ENCODE peak calls at places on chromosomes 7 and 10, in eight cellular contexts. E, R, N, T, V, G, S and U are unnamed samples.

GRCh38 chr10:48602401-48603135 is 2.3 kb downstream of the ARHGAP22 start:
- DNase-seq in E (no peak), R (no peak), N (no peak), T (peak; percentile 34), V (no peak), G (no peak), S (no peak), U (no peak)

GRCh38 chr7:143216151-143216550 is 5.7 kb upstream of the TAS2R40 start:
- DNase-seq in E (no peak), R (no peak), N (no peak), T (no peak), V (peak; percentile 40), G (no peak), S (no peak), U (no peak)

GRCh38 chr7:50640779-50641178 is 75.6 kb upstream of the DDC start:
- DNase-seq in E (no peak), R (no peak), N (no peak), T (no peak), V (no peak), G (no peak), S (no peak), U (no peak)

GRCh38 chr7:31067491-31067890 is 15.4 kb downstream of the ADCYAP1R1 start:
- DNase-seq in E (no peak), R (no peak), N (no peak), T (no peak), V (no peak), G (no peak), S (no peak), U (no peak)

GRCh38 chr7:38311329-38311937 is 38.0 kb upstream of the TARP start:
- DNase-seq in E (no peak), R (no peak), N (no peak), T (no peak), V (no peak), G (peak; percentile 38), S (no peak), U (no peak)

GRCh38 chr10:125977206-125977605 is 80.8 kb downstream of the FANK1 start:
- DNase-seq in E (no peak), R (no peak), N (no peak), T (no peak), V (peak; percentile 9), G (no peak), S (peak; percentile 22), U (no peak)

GRCh38 chr10:25639646-25640045 is 294.4 kb upstream of the MYO3A start:
- DNase-seq in E (no peak), R (no peak), N (no peak), T (no peak), V (peak; percentile 2), G (no peak), S (no peak), U (no peak)

GRCh38 chr10:78545756-78546155 is 512.1 kb downstream of the RPS24 start:
- DNase-seq in E (no peak), R (no peak), N (no peak), T (no peak), V (no peak), G (no peak), S (peak; percentile 32), U (no peak)

GRCh38 chr10:57262908-57263307 is 901.8 kb upstream of the ZWINT start:
- DNase-seq in E (peak; percentile 2), R (no peak), N (no peak), T (no peak), V (no peak), G (no peak), S (no peak), U (no peak)

GRCh38 chr10:62637249-62638061 is 167.1 kb upstream of the ADO start:
- DNase-seq in E (peak; percentile 53), R (no peak), N (no peak), T (no peak), V (peak; percentile 94), G (peak; percentile 33), S (no peak), U (peak; percentile 20)

GRCh38 chr10:69102429-69102828 is 14.5 kb downstream of the SRGN start:
- DNase-seq in E (no peak), R (no peak), N (no peak), T (no peak), V (no peak), G (no peak), S (no peak), U (no peak)

GRCh38 chr10:83957168-83957750 is 182.1 kb upstream of the GHITM start:
- DNase-seq in E (no peak), R (no peak), N (no peak), T (no peak), V (no peak), G (no peak), S (no peak), U (no peak)

GRCh38 chr7:106623846-106624245 is 37.1 kb downstream of the CCDC71L start:
- DNase-seq in E (no peak), R (peak; percentile 28), N (no peak), T (no peak), V (peak; percentile 93), G (no peak), S (no peak), U (peak; percentile 45)

GRCh38 chr10:45373003-45373782 is 823 bp upstream of the ALOX5 start:
- DNase-seq in E (no peak), R (no peak), N (no peak), T (no peak), V (no peak), G (peak; percentile 46), S (no peak), U (no peak)

GRCh38 chr7:139571190-139571589 is 47.7 kb downstream of the CLEC2L start:
- DNase-seq in E (no peak), R (no peak), N (no peak), T (peak; percentile 44), V (no peak), G (no peak), S (no peak), U (no peak)

GRCh38 chr10:116829711-116830110 is 19.6 kb upstream of the ENO4 start:
- DNase-seq in E (no peak), R (no peak), N (no peak), T (no peak), V (no peak), G (no peak), S (no peak), U (no peak)

GRCh38 chr7:22137026-22137425 is 191.3 kb upstream of the CDCA7L start:
- DNase-seq in E (no peak), R (no peak), N (no peak), T (no peak), V (no peak), G (no peak), S (no peak), U (no peak)

GRCh38 chr10:30058570-30059132 is 735 bp downstream of the JCAD start:
- DNase-seq in E (no peak), R (no peak), N (no peak), T (peak; percentile 61), V (no peak), G (no peak), S (no peak), U (no peak)

GRCh38 chr7:412313-412710 is 107.3 kb downstream of the PDGFA start:
- DNase-seq in E (no peak), R (no peak), N (no peak), T (no peak), V (no peak), G (no peak), S (no peak), U (no peak)

GRCh38 chr7:27169658-27170493 is 4.2 kb downstream of the HOXA10 start:
- DNase-seq in E (no peak), R (no peak), N (no peak), T (peak; percentile 52), V (peak; percentile 62), G (peak; percentile 28), S (no peak), U (no peak)

GRCh38 chr10:17645591-17646345 is 1.8 kb downstream of the STAM start:
- DNase-seq in E (no peak), R (peak; percentile 62), N (no peak), T (no peak), V (peak; percentile 67), G (no peak), S (no peak), U (peak; percentile 38)

GRCh38 chr10:127945335-127945734 is 38.4 kb downstream of the PTPRE start:
- DNase-seq in E (peak; percentile 49), R (no peak), N (no peak), T (peak; percentile 62), V (peak; percentile 93), G (peak; percentile 23), S (peak; percentile 74), U (peak; percentile 83)

GRCh38 chr7:116548506-116548905 is 23.7 kb downstream of the CAV1 start:
- DNase-seq in E (no peak), R (no peak), N (no peak), T (no peak), V (no peak), G (no peak), S (no peak), U (no peak)

GRCh38 chr10:124911124-124912051 is 30.5 kb upstream of the ZRANB1 start:
- DNase-seq in E (peak; percentile 62), R (no peak), N (peak; percentile 50), T (no peak), V (no peak), G (no peak), S (no peak), U (no peak)
- TF ChIP-seq CTCF in E (no peak), R (no peak), N (no peak), T (no peak), V (no peak), G (no peak), S (no peak), U (no peak)

GRCh38 chr10:8659982-8660381 is 605.5 kb downstream of the GATA3 start:
- DNase-seq in E (no peak), R (no peak), N (no peak), T (no peak), V (peak; percentile 44), G (no peak), S (no peak), U (no peak)

GRCh38 chr10:8665322-8665721 is 610.8 kb downstream of the GATA3 start:
- DNase-seq in E (no peak), R (no peak), N (no peak), T (no peak), V (no peak), G (no peak), S (no peak), U (no peak)

DNA sequence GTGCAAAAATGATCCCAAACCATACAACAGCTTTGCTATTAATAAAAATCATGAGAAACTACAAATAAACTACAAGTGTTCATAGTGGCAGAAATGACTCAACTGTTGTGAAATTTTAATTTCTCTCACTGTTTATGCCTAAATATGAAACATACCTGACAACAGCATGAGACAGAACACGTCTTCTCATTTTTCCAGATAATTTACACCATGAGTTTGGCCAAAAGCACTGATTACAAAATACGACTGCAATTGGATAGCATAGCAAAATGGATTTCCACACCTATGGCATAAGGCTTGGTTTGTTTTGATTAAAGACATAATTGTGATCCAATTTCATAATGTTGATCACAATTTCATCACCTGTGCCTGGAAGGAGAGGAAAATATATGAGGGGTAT is 608.6 kb downstream of the GATA3 start:
- DNase-seq in E (no peak), R (no peak), N (no peak), T (no peak), V (no peak), G (no peak), S (no peak), U (peak; percentile 3)
- H3K27ac ChIP-seq in E (no peak overlapping the region), R (no peak overlapping the region), N (no peak overlapping the region), T (no peak overlapping the region), V (no peak overlapping the region), G (no peak overlapping the region), S (no peak overlapping the region), U (no peak overlapping the region)

GRCh38 chr7:94304878-94305277 is 89.8 kb upstream of the COL1A2 start:
- DNase-seq in E (no peak), R (no peak), N (no peak), T (no peak), V (no peak), G (no peak), S (no peak), U (no peak)
- TF ChIP-seq CTCF in E (no peak), R (no peak), N (no peak), T (no peak), V (no peak), G (no peak), S (no peak), U (no peak)

GRCh38 chr7:113268757-113269156 is 150.4 kb upstream of the SMIM30 start:
- DNase-seq in E (no peak), R (no peak), N (no peak), T (no peak), V (no peak), G (no peak), S (no peak), U (no peak)
- H3K27ac ChIP-seq in E (no peak overlapping the region), R (no peak overlapping the region), N (no peak overlapping the region), T (no peak overlapping the region), V (no peak overlapping the region), G (no peak overlapping the region), S (no peak overlapping the region), U (no peak overlapping the region)